ENCODE peak calls at places on chromosome 19, in six cellular contexts. One of them, this sample, is unnamed.

GRCh38 chr19:10891360-10892108 is 20.2 kb downstream of the CARM1 start:
- DNase-seq in neural progenitor cell: no peak
- DNase-seq in mesendoderm: no peak
- DNase-seq in fibroblast of pulmonary artery: no peak
- DNase-seq in CD8-positive, alpha-beta memory T cell: no peak
- DNase-seq in skeletal muscle cell: no peak
- DNase-seq in this sample: no peak

GRCh38 chr19:43839139-43839538 is 12.0 kb downstream of the ZNF283 start:
- DNase-seq in neural progenitor cell: no peak
- DNase-seq in fibroblast of pulmonary artery: no peak
- DNase-seq in mesendoderm: no peak
- DNase-seq in CD8-positive, alpha-beta memory T cell: no peak
- DNase-seq in skeletal muscle cell: no peak
- DNase-seq in this sample: no peak

GRCh38 chr19:41588497-41589209 is 12.7 kb downstream of the CEACAM21 start:
- DNase-seq in fibroblast of pulmonary artery: peak; percentile 55
- DNase-seq in mesendoderm: peak; percentile 38
- DNase-seq in skeletal muscle cell: no peak
- DNase-seq in CD8-positive, alpha-beta memory T cell: no peak
- DNase-seq in neural progenitor cell: peak; percentile 46
- DNase-seq in this sample: peak; percentile 15

GRCh38 chr19:5837768-5838364 is 1.6 kb downstream of the FUT6 start:
- DNase-seq in fibroblast of pulmonary artery: no peak
- DNase-seq in skeletal muscle cell: no peak
- DNase-seq in CD8-positive, alpha-beta memory T cell: no peak
- DNase-seq in neural progenitor cell: no peak
- DNase-seq in mesendoderm: no peak
- DNase-seq in this sample: no peak

GRCh38 chr19:11356676-11357550 is 1.7 kb downstream of the PLPPR2 start:
- DNase-seq in neural progenitor cell: no peak
- DNase-seq in CD8-positive, alpha-beta memory T cell: no peak
- DNase-seq in fibroblast of pulmonary artery: no peak
- DNase-seq in mesendoderm: no peak
- DNase-seq in skeletal muscle cell: no peak
- DNase-seq in this sample: no peak

GRCh38 chr19:16751701-16752100 is 32.1 kb downstream of the NWD1 start:
- DNase-seq in mesendoderm: no peak
- DNase-seq in skeletal muscle cell: no peak
- DNase-seq in fibroblast of pulmonary artery: no peak
- DNase-seq in neural progenitor cell: no peak
- DNase-seq in CD8-positive, alpha-beta memory T cell: no peak
- DNase-seq in this sample: no peak

GRCh38 chr19:7560271-7560670 is 24.8 kb downstream of the PNPLA6 start:
- DNase-seq in skeletal muscle cell: no peak
- DNase-seq in CD8-positive, alpha-beta memory T cell: no peak
- DNase-seq in neural progenitor cell: no peak
- DNase-seq in mesendoderm: no peak
- DNase-seq in fibroblast of pulmonary artery: no peak
- DNase-seq in this sample: no peak

GRCh38 chr19:14563989-14564650 is 7.7 kb downstream of the NDUFB7 start:
- DNase-seq in CD8-positive, alpha-beta memory T cell: peak; percentile 34
- DNase-seq in fibroblast of pulmonary artery: no peak
- DNase-seq in mesendoderm: peak; percentile 84
- DNase-seq in neural progenitor cell: peak; percentile 71
- DNase-seq in skeletal muscle cell: no peak
- DNase-seq in this sample: no peak

GRCh38 chr19:44725684-44726083 is 22.8 kb upstream of the BCL3 start:
- DNase-seq in skeletal muscle cell: no peak
- DNase-seq in CD8-positive, alpha-beta memory T cell: no peak
- DNase-seq in fibroblast of pulmonary artery: no peak
- DNase-seq in mesendoderm: no peak
- DNase-seq in neural progenitor cell: no peak
- DNase-seq in this sample: no peak

GRCh38 chr19:13024126-13024957 is 29.1 kb downstream of the NFIX start:
- DNase-seq in neural progenitor cell: peak; percentile 50
- DNase-seq in skeletal muscle cell: no peak
- DNase-seq in mesendoderm: peak; percentile 23
- DNase-seq in fibroblast of pulmonary artery: peak; percentile 38
- DNase-seq in CD8-positive, alpha-beta memory T cell: no peak
- DNase-seq in this sample: peak; percentile 67

GRCh38 chr19:14528419-14529253 is 758 bp upstream of the TECR start:
- DNase-seq in mesendoderm: no peak
- DNase-seq in neural progenitor cell: no peak
- DNase-seq in fibroblast of pulmonary artery: peak; percentile 35
- DNase-seq in CD8-positive, alpha-beta memory T cell: no peak
- DNase-seq in skeletal muscle cell: no peak
- DNase-seq in this sample: peak; percentile 21

GRCh38 chr19:29262085-29262484 is 49.1 kb upstream of the UQCRFS1 start:
- DNase-seq in fibroblast of pulmonary artery: no peak
- DNase-seq in mesendoderm: no peak
- DNase-seq in skeletal muscle cell: no peak
- DNase-seq in CD8-positive, alpha-beta memory T cell: no peak
- DNase-seq in neural progenitor cell: no peak
- DNase-seq in this sample: no peak

GRCh38 chr19:45404557-45405434 is at the start of gene PPP1R13L:
- DNase-seq in fibroblast of pulmonary artery: peak; percentile 85
- DNase-seq in mesendoderm: peak; percentile 98
- DNase-seq in neural progenitor cell: peak; percentile 86
- DNase-seq in skeletal muscle cell: no peak
- DNase-seq in CD8-positive, alpha-beta memory T cell: no peak
- DNase-seq in this sample: peak; percentile 82

GRCh38 chr19:2041686-2042484 is 9.2 kb downstream of the MKNK2 start:
- DNase-seq in CD8-positive, alpha-beta memory T cell: peak; percentile 100
- DNase-seq in skeletal muscle cell: peak; percentile 77
- DNase-seq in fibroblast of pulmonary artery: peak; percentile 86
- DNase-seq in mesendoderm: peak; percentile 98
- DNase-seq in neural progenitor cell: peak; percentile 98
- DNase-seq in this sample: peak; percentile 89

GRCh38 chr19:35513231-35513974 is at the start of gene DMKN:
- DNase-seq in mesendoderm: peak; percentile 78
- DNase-seq in CD8-positive, alpha-beta memory T cell: no peak
- DNase-seq in fibroblast of pulmonary artery: peak; percentile 66
- DNase-seq in skeletal muscle cell: no peak
- DNase-seq in neural progenitor cell: no peak
- DNase-seq in this sample: peak; percentile 11

GRCh38 chr19:45283443-45284033 is 32.5 kb downstream of the MARK4 start:
- DNase-seq in fibroblast of pulmonary artery: no peak
- DNase-seq in neural progenitor cell: no peak
- DNase-seq in mesendoderm: no peak
- DNase-seq in skeletal muscle cell: no peak
- DNase-seq in CD8-positive, alpha-beta memory T cell: no peak
- DNase-seq in this sample: no peak

GRCh38 chr19:28509079-28509895 is 703.7 kb downstream of the UQCRFS1 start:
- DNase-seq in skeletal muscle cell: no peak
- DNase-seq in fibroblast of pulmonary artery: no peak
- DNase-seq in CD8-positive, alpha-beta memory T cell: no peak
- DNase-seq in mesendoderm: no peak
- DNase-seq in neural progenitor cell: peak; percentile 28
- DNase-seq in this sample: no peak

GRCh38 chr19:33431986-33432385 is 58.5 kb downstream of the CEBPG start:
- DNase-seq in skeletal muscle cell: no peak
- DNase-seq in fibroblast of pulmonary artery: no peak
- DNase-seq in CD8-positive, alpha-beta memory T cell: no peak
- DNase-seq in neural progenitor cell: no peak
- DNase-seq in mesendoderm: no peak
- DNase-seq in this sample: no peak

GRCh38 chr19:4592445-4592844 is 33.0 kb upstream of the SEMA6B start:
- DNase-seq in fibroblast of pulmonary artery: no peak
- DNase-seq in mesendoderm: no peak
- DNase-seq in neural progenitor cell: no peak
- DNase-seq in CD8-positive, alpha-beta memory T cell: no peak
- DNase-seq in skeletal muscle cell: no peak
- DNase-seq in this sample: no peak

GRCh38 chr19:40519352-40520322 is 52.8 kb downstream of the SPTBN4 start:
- DNase-seq in CD8-positive, alpha-beta memory T cell: no peak
- DNase-seq in neural progenitor cell: peak; percentile 74
- DNase-seq in mesendoderm: peak; percentile 69
- DNase-seq in skeletal muscle cell: no peak
- DNase-seq in fibroblast of pulmonary artery: peak; percentile 43
- DNase-seq in this sample: peak; percentile 54

GRCh38 chr19:13843104-13843921 is 33.6 kb upstream of the NANOS3 start:
- DNase-seq in CD8-positive, alpha-beta memory T cell: no peak
- DNase-seq in mesendoderm: peak; percentile 84
- DNase-seq in skeletal muscle cell: no peak
- DNase-seq in fibroblast of pulmonary artery: peak; percentile 71
- DNase-seq in neural progenitor cell: peak; percentile 52
- DNase-seq in this sample: peak; percentile 64

GRCh38 chr19:28199323-28199722 is 1013.6 kb downstream of the UQCRFS1 start:
- DNase-seq in CD8-positive, alpha-beta memory T cell: no peak
- DNase-seq in fibroblast of pulmonary artery: no peak
- DNase-seq in skeletal muscle cell: no peak
- DNase-seq in neural progenitor cell: no peak
- DNase-seq in mesendoderm: no peak
- DNase-seq in this sample: no peak

GRCh38 chr19:35168261-35168660 is 13.7 kb downstream of the FXYD5 start:
- DNase-seq in skeletal muscle cell: no peak
- DNase-seq in CD8-positive, alpha-beta memory T cell: no peak
- DNase-seq in fibroblast of pulmonary artery: no peak
- DNase-seq in neural progenitor cell: no peak
- DNase-seq in mesendoderm: no peak
- DNase-seq in this sample: no peak

GRCh38 chr19:5903054-5903501 is 512 bp downstream of the NDUFA11 start:
- DNase-seq in skeletal muscle cell: no peak
- DNase-seq in CD8-positive, alpha-beta memory T cell: no peak
- DNase-seq in neural progenitor cell: no peak
- DNase-seq in fibroblast of pulmonary artery: peak; percentile 49
- DNase-seq in mesendoderm: peak; percentile 51
- DNase-seq in this sample: peak; percentile 59

GRCh38 chr19:15863272-15863671 is 34.6 kb downstream of the CYP4F2 start:
- DNase-seq in neural progenitor cell: no peak
- DNase-seq in skeletal muscle cell: no peak
- DNase-seq in fibroblast of pulmonary artery: no peak
- DNase-seq in CD8-positive, alpha-beta memory T cell: no peak
- DNase-seq in mesendoderm: no peak
- DNase-seq in this sample: no peak

GRCh38 chr19:12527034-12527836 is 24.0 kb downstream of the ZNF564 start:
- DNase-seq in skeletal muscle cell: peak; percentile 3
- DNase-seq in mesendoderm: peak; percentile 78
- DNase-seq in neural progenitor cell: peak; percentile 8
- DNase-seq in fibroblast of pulmonary artery: peak; percentile 55
- DNase-seq in CD8-positive, alpha-beta memory T cell: no peak
- DNase-seq in this sample: peak; percentile 54

GRCh38 chr19:6424190-6424938 is at the start of gene KHSRP:
- DNase-seq in mesendoderm: peak; percentile 22
- DNase-seq in skeletal muscle cell: no peak
- DNase-seq in neural progenitor cell: peak; percentile 67
- DNase-seq in CD8-positive, alpha-beta memory T cell: peak; percentile 17
- DNase-seq in fibroblast of pulmonary artery: no peak
- DNase-seq in this sample: no peak

GRCh38 chr19:2123682-2124387 is 27.1 kb downstream of the IZUMO4 start:
- DNase-seq in fibroblast of pulmonary artery: peak; percentile 10
- DNase-seq in CD8-positive, alpha-beta memory T cell: no peak
- DNase-seq in skeletal muscle cell: no peak
- DNase-seq in neural progenitor cell: peak; percentile 77
- DNase-seq in mesendoderm: peak; percentile 49
- DNase-seq in this sample: no peak

GRCh38 chr19:989381-990081 is 5.4 kb downstream of the WDR18 start:
- DNase-seq in skeletal muscle cell: no peak
- DNase-seq in mesendoderm: no peak
- DNase-seq in neural progenitor cell: no peak
- DNase-seq in fibroblast of pulmonary artery: no peak
- DNase-seq in CD8-positive, alpha-beta memory T cell: no peak
- DNase-seq in this sample: no peak
- H3K4me3 ChIP-seq in skeletal muscle cell: no peak overlapping the region
- H3K4me3 ChIP-seq in mesendoderm: no peak overlapping the region
- H3K4me3 ChIP-seq in neural progenitor cell: no peak overlapping the region
- H3K4me3 ChIP-seq in fibroblast of pulmonary artery: no peak overlapping the region
- H3K4me3 ChIP-seq in CD8-positive, alpha-beta memory T cell: no peak overlapping the region
- H3K4me3 ChIP-seq in this sample: no peak overlapping the region

DNA sequence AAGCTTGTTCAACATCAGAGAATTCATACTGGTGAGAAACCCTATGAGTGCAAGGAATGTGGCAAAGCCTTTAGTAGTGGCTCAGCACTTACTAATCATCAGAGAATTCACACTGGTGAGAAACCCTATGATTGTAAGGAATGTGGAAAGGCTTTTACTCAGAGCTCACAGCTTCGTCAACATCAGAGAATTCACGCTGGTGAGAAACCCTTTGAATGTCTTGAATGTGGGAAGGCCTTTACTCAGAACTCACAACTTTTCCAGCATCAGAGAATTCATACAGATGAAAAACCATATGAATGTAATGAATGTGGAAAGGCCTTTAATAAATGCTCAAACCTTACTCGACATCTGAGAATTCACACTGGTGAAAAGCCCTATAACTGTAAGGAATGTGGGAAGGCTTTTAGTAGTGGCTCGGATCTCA is 25.2 kb downstream of the ZNF383 start:
- DNase-seq in CD8-positive, alpha-beta memory T cell: no peak
- DNase-seq in skeletal muscle cell: no peak
- DNase-seq in mesendoderm: no peak
- DNase-seq in neural progenitor cell: no peak
- DNase-seq in fibroblast of pulmonary artery: no peak
- DNase-seq in this sample: no peak
- H3K4me3 ChIP-seq in CD8-positive, alpha-beta memory T cell: no peak overlapping the region
- H3K4me3 ChIP-seq in skeletal muscle cell: no peak overlapping the region
- H3K4me3 ChIP-seq in mesendoderm: peak overlapping the region; percentile 6
- H3K4me3 ChIP-seq in neural progenitor cell: no peak overlapping the region
- H3K4me3 ChIP-seq in fibroblast of pulmonary artery: no peak overlapping the region
- H3K4me3 ChIP-seq in this sample: no peak overlapping the region

DNA sequence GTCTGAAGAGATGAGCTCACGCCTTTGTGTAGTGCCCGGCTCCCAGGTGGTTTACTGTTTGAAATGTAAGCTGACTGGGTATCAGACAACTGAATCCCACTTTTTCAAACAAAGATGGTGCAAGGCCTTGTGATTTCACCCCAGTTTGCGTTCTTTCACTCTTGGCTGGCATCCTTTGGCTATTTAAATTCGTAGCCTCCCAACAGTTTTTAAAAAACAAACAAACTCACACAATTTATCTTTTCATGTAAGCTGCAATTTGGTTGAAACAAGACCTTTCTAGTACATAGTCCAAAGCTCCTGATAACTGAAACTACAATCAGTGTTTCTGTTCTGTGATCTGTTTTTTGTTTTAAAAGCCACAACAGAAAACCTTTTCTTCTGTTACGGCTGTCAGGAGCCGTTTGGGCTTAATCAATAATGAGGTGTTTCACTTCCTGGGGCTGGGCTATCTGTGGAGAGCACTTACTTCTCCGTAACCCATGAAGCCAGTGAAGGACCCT is 65.1 kb upstream of the NPAS1 start:
- DNase-seq in skeletal muscle cell: no peak
- DNase-seq in CD8-positive, alpha-beta memory T cell: no peak
- DNase-seq in neural progenitor cell: no peak
- DNase-seq in mesendoderm: no peak
- DNase-seq in fibroblast of pulmonary artery: no peak
- DNase-seq in this sample: no peak
- H3K4me3 ChIP-seq in skeletal muscle cell: no peak overlapping the region
- H3K4me3 ChIP-seq in CD8-positive, alpha-beta memory T cell: peak overlapping the region; percentile 52
- H3K4me3 ChIP-seq in neural progenitor cell: no peak overlapping the region
- H3K4me3 ChIP-seq in mesendoderm: no peak overlapping the region
- H3K4me3 ChIP-seq in fibroblast of pulmonary artery: no peak overlapping the region
- H3K4me3 ChIP-seq in this sample: no peak overlapping the region

DNA sequence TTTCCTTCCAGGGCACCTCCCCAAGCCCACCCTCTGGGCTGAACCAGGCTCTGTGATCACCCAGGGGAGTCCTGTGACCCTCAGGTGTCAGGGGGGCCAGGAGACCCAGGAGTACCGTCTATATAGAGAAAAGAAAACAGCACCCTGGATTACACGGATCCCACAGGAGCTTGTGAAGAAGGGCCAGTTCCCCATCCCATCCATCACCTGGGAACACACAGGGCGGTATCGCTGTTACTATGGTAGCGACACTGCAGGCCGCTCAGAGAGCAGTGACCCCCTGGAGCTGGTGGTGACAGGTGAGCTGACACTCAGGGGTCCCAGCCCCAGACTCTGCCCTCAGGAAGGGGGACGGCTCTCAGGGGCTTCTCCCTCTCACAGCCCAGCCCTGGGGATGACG is 1.2 kb downstream of the LILRB1 start:
- DNase-seq in fibroblast of pulmonary artery: no peak
- DNase-seq in CD8-positive, alpha-beta memory T cell: no peak
- DNase-seq in mesendoderm: no peak
- DNase-seq in neural progenitor cell: no peak
- DNase-seq in skeletal muscle cell: no peak
- DNase-seq in this sample: no peak
- H3K4me3 ChIP-seq in fibroblast of pulmonary artery: no peak overlapping the region
- H3K4me3 ChIP-seq in CD8-positive, alpha-beta memory T cell: no peak overlapping the region
- H3K4me3 ChIP-seq in mesendoderm: no peak overlapping the region
- H3K4me3 ChIP-seq in neural progenitor cell: no peak overlapping the region
- H3K4me3 ChIP-seq in skeletal muscle cell: no peak overlapping the region
- H3K4me3 ChIP-seq in this sample: no peak overlapping the region